ENCODE peak calls at places on chromosome 21, in ten cellular contexts. One of them, this sample, is unnamed.

GRCh38 chr21:42567861-42568260 is 54.2 kb downstream of the SLC37A1 start:
- DNase-seq in HFFc6: no peak
- DNase-seq in omental fat pad: no peak
- DNase-seq in fibroblast of pulmonary artery: no peak
- DNase-seq in endodermal cell: peak; percentile 6
- DNase-seq in type B pancreatic cell: no peak
- DNase-seq in body of pancreas: peak; percentile 4
- DNase-seq in GM20000: no peak
- DNase-seq in DND-41: no peak
- DNase-seq in pancreas: peak; percentile 44
- DNase-seq in this sample: no peak

GRCh38 chr21:36183144-36183795 is 26.6 kb downstream of the DOP1B start:
- DNase-seq in HFFc6: no peak
- DNase-seq in omental fat pad: no peak
- DNase-seq in fibroblast of pulmonary artery: no peak
- DNase-seq in endodermal cell: no peak
- DNase-seq in type B pancreatic cell: no peak
- DNase-seq in body of pancreas: no peak
- DNase-seq in GM20000: no peak
- DNase-seq in DND-41: no peak
- DNase-seq in pancreas: no peak
- DNase-seq in this sample: no peak

GRCh38 chr21:42013338-42013737 is 3.2 kb upstream of the ZBTB21 start:
- DNase-seq in HFFc6: no peak
- DNase-seq in omental fat pad: no peak
- DNase-seq in fibroblast of pulmonary artery: no peak
- DNase-seq in endodermal cell: no peak
- DNase-seq in type B pancreatic cell: no peak
- DNase-seq in body of pancreas: no peak
- DNase-seq in GM20000: no peak
- DNase-seq in DND-41: no peak
- DNase-seq in pancreas: no peak
- DNase-seq in this sample: no peak

GRCh38 chr21:23162213-23162946 is 2164.2 kb downstream of the NCAM2 start:
- DNase-seq in HFFc6: no peak
- DNase-seq in omental fat pad: no peak
- DNase-seq in fibroblast of pulmonary artery: peak; percentile 0
- DNase-seq in endodermal cell: no peak
- DNase-seq in type B pancreatic cell: no peak
- DNase-seq in body of pancreas: no peak
- DNase-seq in GM20000: no peak
- DNase-seq in DND-41: no peak
- DNase-seq in pancreas: no peak
- DNase-seq in this sample: no peak

GRCh38 chr21:41913230-41913629 is 34.1 kb upstream of the PRDM15 start:
- DNase-seq in HFFc6: no peak
- DNase-seq in omental fat pad: no peak
- DNase-seq in fibroblast of pulmonary artery: no peak
- DNase-seq in endodermal cell: no peak
- DNase-seq in type B pancreatic cell: no peak
- DNase-seq in body of pancreas: no peak
- DNase-seq in GM20000: no peak
- DNase-seq in DND-41: no peak
- DNase-seq in pancreas: no peak
- DNase-seq in this sample: no peak

GRCh38 chr21:37631319-37632117 is 264.9 kb downstream of the DYRK1A start:
- DNase-seq in HFFc6: no peak
- DNase-seq in omental fat pad: no peak
- DNase-seq in fibroblast of pulmonary artery: peak; percentile 16
- DNase-seq in endodermal cell: peak; percentile 72
- DNase-seq in type B pancreatic cell: no peak
- DNase-seq in body of pancreas: peak; percentile 53
- DNase-seq in GM20000: peak; percentile 51
- DNase-seq in DND-41: no peak
- DNase-seq in pancreas: no peak
- DNase-seq in this sample: no peak

GRCh38 chr21:42565206-42565810 is 51.7 kb downstream of the SLC37A1 start:
- DNase-seq in HFFc6: no peak
- DNase-seq in omental fat pad: no peak
- DNase-seq in fibroblast of pulmonary artery: no peak
- DNase-seq in endodermal cell: peak; percentile 24
- DNase-seq in type B pancreatic cell: no peak
- DNase-seq in body of pancreas: peak; percentile 6
- DNase-seq in GM20000: no peak
- DNase-seq in DND-41: no peak
- DNase-seq in pancreas: peak; percentile 42
- DNase-seq in this sample: no peak

GRCh38 chr21:41530366-41530765 is 22.4 kb upstream of the TMPRSS2 start:
- DNase-seq in HFFc6: no peak
- DNase-seq in omental fat pad: no peak
- DNase-seq in fibroblast of pulmonary artery: no peak
- DNase-seq in endodermal cell: no peak
- DNase-seq in type B pancreatic cell: no peak
- DNase-seq in body of pancreas: no peak
- DNase-seq in GM20000: no peak
- DNase-seq in DND-41: no peak
- DNase-seq in pancreas: no peak
- DNase-seq in this sample: no peak

GRCh38 chr21:43331962-43332458 is 94.9 kb downstream of the SIK1 start:
- DNase-seq in HFFc6: peak; percentile 87
- DNase-seq in omental fat pad: no peak
- DNase-seq in fibroblast of pulmonary artery: peak; percentile 96
- DNase-seq in endodermal cell: no peak
- DNase-seq in type B pancreatic cell: no peak
- DNase-seq in body of pancreas: peak; percentile 45
- DNase-seq in GM20000: no peak
- DNase-seq in DND-41: no peak
- DNase-seq in pancreas: no peak
- DNase-seq in this sample: no peak

GRCh38 chr21:24634749-24635148 is 972.5 kb downstream of the MRPL39 start:
- DNase-seq in HFFc6: no peak
- DNase-seq in omental fat pad: no peak
- DNase-seq in fibroblast of pulmonary artery: no peak
- DNase-seq in endodermal cell: no peak
- DNase-seq in type B pancreatic cell: no peak
- DNase-seq in body of pancreas: no peak
- DNase-seq in GM20000: no peak
- DNase-seq in DND-41: no peak
- DNase-seq in pancreas: no peak
- DNase-seq in this sample: no peak

GRCh38 chr21:18253252-18253651 is 8.6 kb downstream of the CHODL start:
- DNase-seq in HFFc6: no peak
- DNase-seq in omental fat pad: no peak
- DNase-seq in fibroblast of pulmonary artery: no peak
- DNase-seq in endodermal cell: no peak
- DNase-seq in type B pancreatic cell: no peak
- DNase-seq in body of pancreas: no peak
- DNase-seq in GM20000: no peak
- DNase-seq in DND-41: no peak
- DNase-seq in pancreas: no peak
- DNase-seq in this sample: no peak

GRCh38 chr21:18248171-18248570 is 3.5 kb downstream of the CHODL start:
- DNase-seq in HFFc6: no peak
- DNase-seq in omental fat pad: no peak
- DNase-seq in fibroblast of pulmonary artery: no peak
- DNase-seq in endodermal cell: no peak
- DNase-seq in type B pancreatic cell: no peak
- DNase-seq in body of pancreas: no peak
- DNase-seq in GM20000: no peak
- DNase-seq in DND-41: no peak
- DNase-seq in pancreas: no peak
- DNase-seq in this sample: no peak

GRCh38 chr21:18251065-18251464 is 6.4 kb downstream of the CHODL start:
- DNase-seq in HFFc6: no peak
- DNase-seq in omental fat pad: no peak
- DNase-seq in fibroblast of pulmonary artery: no peak
- DNase-seq in endodermal cell: no peak
- DNase-seq in type B pancreatic cell: no peak
- DNase-seq in body of pancreas: no peak
- DNase-seq in GM20000: no peak
- DNase-seq in DND-41: no peak
- DNase-seq in pancreas: no peak
- DNase-seq in this sample: no peak

GRCh38 chr21:18252686-18253085 is 8.1 kb downstream of the CHODL start:
- DNase-seq in HFFc6: no peak
- DNase-seq in omental fat pad: no peak
- DNase-seq in fibroblast of pulmonary artery: no peak
- DNase-seq in endodermal cell: no peak
- DNase-seq in type B pancreatic cell: no peak
- DNase-seq in body of pancreas: no peak
- DNase-seq in GM20000: no peak
- DNase-seq in DND-41: no peak
- DNase-seq in pancreas: no peak
- DNase-seq in this sample: no peak

GRCh38 chr21:18249542-18250152 is 5.0 kb downstream of the CHODL start:
- DNase-seq in HFFc6: no peak
- DNase-seq in omental fat pad: no peak
- DNase-seq in fibroblast of pulmonary artery: no peak
- DNase-seq in endodermal cell: peak; percentile 53
- DNase-seq in type B pancreatic cell: no peak
- DNase-seq in body of pancreas: no peak
- DNase-seq in GM20000: no peak
- DNase-seq in DND-41: no peak
- DNase-seq in pancreas: no peak
- DNase-seq in this sample: no peak
- TF ChIP-seq CTCF in HFFc6: no peak
- TF ChIP-seq CTCF in omental fat pad: no peak
- TF ChIP-seq CTCF in fibroblast of pulmonary artery: no peak
- TF ChIP-seq CTCF in endodermal cell: peak; percentile 79
- TF ChIP-seq CTCF in type B pancreatic cell: peak; percentile 50
- TF ChIP-seq CTCF in body of pancreas: no peak
- TF ChIP-seq CTCF in GM20000: no peak
- TF ChIP-seq CTCF in DND-41: no peak
- TF ChIP-seq CTCF in pancreas: no peak
- TF ChIP-seq CTCF in this sample: peak; percentile 6

GRCh38 chr21:39388811-39389155 is 39.9 kb upstream of the HMGN1 start:
- DNase-seq in HFFc6: no peak
- DNase-seq in omental fat pad: no peak
- DNase-seq in fibroblast of pulmonary artery: no peak
- DNase-seq in endodermal cell: no peak
- DNase-seq in type B pancreatic cell: no peak
- DNase-seq in body of pancreas: no peak
- DNase-seq in GM20000: no peak
- DNase-seq in DND-41: no peak
- DNase-seq in pancreas: no peak
- DNase-seq in this sample: no peak
- TF ChIP-seq CTCF in HFFc6: no peak
- TF ChIP-seq CTCF in omental fat pad: no peak
- TF ChIP-seq CTCF in fibroblast of pulmonary artery: no peak
- TF ChIP-seq CTCF in endodermal cell: no peak
- TF ChIP-seq CTCF in type B pancreatic cell: peak; percentile 17
- TF ChIP-seq CTCF in body of pancreas: no peak
- TF ChIP-seq CTCF in GM20000: no peak
- TF ChIP-seq CTCF in DND-41: no peak
- TF ChIP-seq CTCF in pancreas: no peak
- TF ChIP-seq CTCF in this sample: no peak

GRCh38 chr21:33196956-33197374 is 32.8 kb upstream of the IFNAR2 start:
- DNase-seq in HFFc6: peak; percentile 41
- DNase-seq in omental fat pad: no peak
- DNase-seq in fibroblast of pulmonary artery: peak; percentile 77
- DNase-seq in endodermal cell: peak; percentile 91
- DNase-seq in type B pancreatic cell: no peak
- DNase-seq in body of pancreas: peak; percentile 70
- DNase-seq in GM20000: peak; percentile 37
- DNase-seq in DND-41: peak; percentile 60
- DNase-seq in pancreas: no peak
- DNase-seq in this sample: no peak
- TF ChIP-seq CTCF in HFFc6: peak; percentile 97
- TF ChIP-seq CTCF in omental fat pad: no peak
- TF ChIP-seq CTCF in fibroblast of pulmonary artery: peak; percentile 61
- TF ChIP-seq CTCF in endodermal cell: peak; percentile 89
- TF ChIP-seq CTCF in type B pancreatic cell: peak; percentile 91
- TF ChIP-seq CTCF in body of pancreas: peak; percentile 76
- TF ChIP-seq CTCF in GM20000: peak; percentile 53
- TF ChIP-seq CTCF in DND-41: peak; percentile 84
- TF ChIP-seq CTCF in pancreas: peak; percentile 61
- TF ChIP-seq CTCF in this sample: peak; percentile 87

DNA sequence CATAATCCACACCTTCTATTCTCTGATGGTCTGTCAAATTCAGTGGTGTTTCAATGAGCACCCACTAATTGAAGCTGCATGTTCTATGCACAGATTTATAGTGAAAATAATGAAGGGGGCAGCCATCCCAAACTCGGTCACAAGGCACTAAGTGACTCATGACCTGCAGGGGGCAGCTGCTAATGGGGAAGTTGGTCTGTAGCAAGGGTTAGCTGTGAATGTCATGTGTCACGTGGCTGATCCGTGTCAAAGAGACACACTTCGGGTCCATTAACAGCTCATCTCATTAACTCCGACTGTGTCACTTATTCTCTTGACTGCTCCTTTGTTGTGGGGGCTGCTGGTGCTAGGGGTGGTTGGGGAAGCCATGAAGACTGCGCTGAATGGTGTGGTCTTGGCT is 306.6 kb downstream of the PCP4 start:
- DNase-seq in HFFc6: no peak
- DNase-seq in omental fat pad: no peak
- DNase-seq in fibroblast of pulmonary artery: no peak
- DNase-seq in endodermal cell: peak; percentile 77
- DNase-seq in type B pancreatic cell: no peak
- DNase-seq in body of pancreas: no peak
- DNase-seq in GM20000: no peak
- DNase-seq in DND-41: no peak
- DNase-seq in pancreas: no peak
- DNase-seq in this sample: no peak
- TF ChIP-seq CTCF in HFFc6: no peak
- TF ChIP-seq CTCF in omental fat pad: no peak
- TF ChIP-seq CTCF in fibroblast of pulmonary artery: no peak
- TF ChIP-seq CTCF in endodermal cell: peak; percentile 70
- TF ChIP-seq CTCF in type B pancreatic cell: no peak
- TF ChIP-seq CTCF in body of pancreas: no peak
- TF ChIP-seq CTCF in GM20000: no peak
- TF ChIP-seq CTCF in DND-41: peak; percentile 4
- TF ChIP-seq CTCF in pancreas: no peak
- TF ChIP-seq CTCF in this sample: no peak